ENCODE peak calls at places on chromosomes 12 and 14, in nine cellular contexts. L is pons, R is neural crest cell, M is Calu3, Z is germinal center, J is substantia nigra, P is iPS DF 6.9, Y is Right ventricle myocardium superior, T is GM10248. G is an unnamed sample.
A peak's percentile ranks its signal among the peaks of the same experiment; 100 is the strongest.

GRCh38 chr12:120872487-120872886 is 31.7 kb downstream of the SPPL3 start:
- DNase-seq in L (no peak), R (no peak), M (no peak), Z (no peak), J (no peak), P (no peak), Y (no peak), T (no peak), G (no peak)

GRCh38 chr14:53064461-53064860 is 88.7 kb downstream of the DDHD1 start:
- DNase-seq in L (no peak), R (no peak), M (no peak), Z (no peak), J (no peak), P (no peak), Y (no peak), T (no peak), G (no peak)

GRCh38 chr12:93862424-93862823 is 185.2 kb downstream of the CRADD start:
- DNase-seq in L (no peak), R (no peak), M (no peak), Z (no peak), J (no peak), P (no peak), Y (no peak), T (no peak), G (no peak)

GRCh38 chr12:105401198-105401597 is 70.7 kb downstream of the C12orf75 start:
- DNase-seq in L (no peak), R (no peak), M (no peak), Z (no peak), J (no peak), P (no peak), Y (no peak), T (no peak), G (peak; percentile 35)

GRCh38 chr12:52338241-52338960 is 17.2 kb upstream of the KRT83 start:
- DNase-seq in L (no peak), R (no peak), M (no peak), Z (no peak), J (no peak), P (no peak), Y (no peak), T (no peak), G (no peak)

GRCh38 chr12:87995581-87996178 is 33.5 kb downstream of the C12orf50 start:
- DNase-seq in L (peak; percentile 79), R (peak; percentile 56), M (peak; percentile 67), Z (peak; percentile 15), J (peak; percentile 6), P (peak; percentile 68), Y (no peak), T (peak; percentile 26), G (peak; percentile 46)

GRCh38 chr12:68953536-68953935 is 20.6 kb upstream of the CPM start:
- DNase-seq in L (no peak), R (no peak), M (no peak), Z (no peak), J (no peak), P (no peak), Y (no peak), T (no peak), G (no peak)

GRCh38 chr14:21097616-21098133 is 780 bp downstream of the ZNF219 start:
- DNase-seq in L (no peak), R (no peak), M (no peak), Z (no peak), J (no peak), P (no peak), Y (peak; percentile 50), T (no peak), G (peak; percentile 58)

GRCh38 chr14:68774771-68775613 is 17.9 kb downstream of the ZFP36L1 start:
- DNase-seq in L (no peak), R (no peak), M (no peak), Z (no peak), J (no peak), P (no peak), Y (no peak), T (no peak), G (no peak)